ENCODE peak calls at places on chromosomes 5 and 9, in eight cellular contexts. One of them, this sample, is unnamed. For H3K4me1, the result is how much of the 10 kb centered on the place peaks cover.

GRCh38 chr5:32187675-32188074 is 13.6 kb upstream of the GOLPH3 start:
- DNase-seq in GM23248: no peak
- DNase-seq in gastrocnemius medialis: no peak
- DNase-seq in mesendoderm: no peak
- DNase-seq in Peyer's patch: no peak
- DNase-seq in left ventricle myocardium inferior: no peak
- DNase-seq in mammary epithelial cell: no peak
- DNase-seq in CD4-positive, alpha-beta memory T cell: no peak
- DNase-seq in this sample: no peak

GRCh38 chr5:133316346-133317343 is 264.8 kb downstream of the HSPA4 start:
- DNase-seq in mesendoderm: peak
- DNase-seq in CD4-positive, alpha-beta memory T cell: no peak
- DNase-seq in gastrocnemius medialis: no peak
- DNase-seq in GM23248: no peak
- DNase-seq in left ventricle myocardium inferior: no peak
- DNase-seq in mammary epithelial cell: no peak
- DNase-seq in Peyer's patch: no peak
- DNase-seq in this sample: no peak

GRCh38 chr5:77957-78804 is 13.8 kb upstream of the PLEKHG4B start:
- DNase-seq in GM23248: peak
- DNase-seq in left ventricle myocardium inferior: peak
- DNase-seq in mesendoderm: peak
- DNase-seq in CD4-positive, alpha-beta memory T cell: no peak
- DNase-seq in mammary epithelial cell: no peak
- DNase-seq in Peyer's patch: peak
- DNase-seq in gastrocnemius medialis: no peak
- DNase-seq in this sample: no peak

GRCh38 chr9:78316151-78316892 is 19.4 kb downstream of the PSAT1 start:
- DNase-seq in left ventricle myocardium inferior: no peak
- DNase-seq in mesendoderm: peak
- DNase-seq in gastrocnemius medialis: no peak
- DNase-seq in Peyer's patch: no peak
- DNase-seq in GM23248: no peak
- DNase-seq in CD4-positive, alpha-beta memory T cell: no peak
- DNase-seq in mammary epithelial cell: no peak
- DNase-seq in this sample: no peak

GRCh38 chr5:141866111-141866510 is 12.1 kb downstream of the PCDH1 start:
- DNase-seq in gastrocnemius medialis: no peak
- DNase-seq in CD4-positive, alpha-beta memory T cell: no peak
- DNase-seq in GM23248: no peak
- DNase-seq in mesendoderm: no peak
- DNase-seq in Peyer's patch: peak
- DNase-seq in left ventricle myocardium inferior: no peak
- DNase-seq in mammary epithelial cell: peak
- DNase-seq in this sample: no peak

GRCh38 chr9:133105461-133105770 is 15.6 kb downstream of the RALGDS start:
- DNase-seq in GM23248: no peak
- DNase-seq in left ventricle myocardium inferior: no peak
- DNase-seq in mesendoderm: no peak
- DNase-seq in CD4-positive, alpha-beta memory T cell: no peak
- DNase-seq in mammary epithelial cell: no peak
- DNase-seq in Peyer's patch: no peak
- DNase-seq in gastrocnemius medialis: no peak
- DNase-seq in this sample: no peak

GRCh38 chr9:4955836-4956235 is 29.2 kb upstream of the JAK2 start:
- DNase-seq in mammary epithelial cell: peak
- DNase-seq in Peyer's patch: no peak
- DNase-seq in left ventricle myocardium inferior: no peak
- DNase-seq in gastrocnemius medialis: no peak
- DNase-seq in GM23248: peak
- DNase-seq in mesendoderm: no peak
- DNase-seq in CD4-positive, alpha-beta memory T cell: no peak
- DNase-seq in this sample: no peak

GRCh38 chr5:122683631-122684030 is 91.2 kb upstream of the SNX2 start:
- DNase-seq in mammary epithelial cell: peak
- DNase-seq in CD4-positive, alpha-beta memory T cell: no peak
- DNase-seq in GM23248: no peak
- DNase-seq in mesendoderm: no peak
- DNase-seq in Peyer's patch: no peak
- DNase-seq in left ventricle myocardium inferior: no peak
- DNase-seq in gastrocnemius medialis: no peak
- DNase-seq in this sample: no peak

GRCh38 chr9:37574996-37575395 is 1.2 kb downstream of the FBXO10 start:
- DNase-seq in mammary epithelial cell: no peak
- DNase-seq in GM23248: peak
- DNase-seq in gastrocnemius medialis: peak
- DNase-seq in left ventricle myocardium inferior: no peak
- DNase-seq in Peyer's patch: no peak
- DNase-seq in CD4-positive, alpha-beta memory T cell: no peak
- DNase-seq in mesendoderm: no peak
- DNase-seq in this sample: no peak

GRCh38 chr5:150464554-150465012 is 15.0 kb upstream of the RPS14 start:
- DNase-seq in gastrocnemius medialis: no peak
- DNase-seq in Peyer's patch: no peak
- DNase-seq in GM23248: no peak
- DNase-seq in mesendoderm: peak
- DNase-seq in mammary epithelial cell: no peak
- DNase-seq in left ventricle myocardium inferior: no peak
- DNase-seq in CD4-positive, alpha-beta memory T cell: no peak
- DNase-seq in this sample: no peak

GRCh38 chr9:82882133-82882532 is 180.8 kb downstream of the RASEF start:
- DNase-seq in CD4-positive, alpha-beta memory T cell: no peak
- DNase-seq in mammary epithelial cell: peak
- DNase-seq in left ventricle myocardium inferior: no peak
- DNase-seq in mesendoderm: peak
- DNase-seq in GM23248: peak
- DNase-seq in Peyer's patch: no peak
- DNase-seq in gastrocnemius medialis: no peak
- DNase-seq in this sample: no peak

GRCh38 chr9:134210908-134211810 is 46.8 kb upstream of the RNU6ATAC start:
- DNase-seq in mammary epithelial cell: no peak
- DNase-seq in left ventricle myocardium inferior: peak
- DNase-seq in mesendoderm: no peak
- DNase-seq in CD4-positive, alpha-beta memory T cell: no peak
- DNase-seq in GM23248: no peak
- DNase-seq in Peyer's patch: no peak
- DNase-seq in gastrocnemius medialis: peak
- DNase-seq in this sample: no peak

GRCh38 chr5:92513067-92513466 is 1068.0 kb downstream of the NR2F1-AS1 start:
- DNase-seq in mesendoderm: peak
- DNase-seq in GM23248: peak
- DNase-seq in left ventricle myocardium inferior: no peak
- DNase-seq in mammary epithelial cell: peak
- DNase-seq in gastrocnemius medialis: no peak
- DNase-seq in CD4-positive, alpha-beta memory T cell: no peak
- DNase-seq in Peyer's patch: no peak
- DNase-seq in this sample: no peak

DNA sequence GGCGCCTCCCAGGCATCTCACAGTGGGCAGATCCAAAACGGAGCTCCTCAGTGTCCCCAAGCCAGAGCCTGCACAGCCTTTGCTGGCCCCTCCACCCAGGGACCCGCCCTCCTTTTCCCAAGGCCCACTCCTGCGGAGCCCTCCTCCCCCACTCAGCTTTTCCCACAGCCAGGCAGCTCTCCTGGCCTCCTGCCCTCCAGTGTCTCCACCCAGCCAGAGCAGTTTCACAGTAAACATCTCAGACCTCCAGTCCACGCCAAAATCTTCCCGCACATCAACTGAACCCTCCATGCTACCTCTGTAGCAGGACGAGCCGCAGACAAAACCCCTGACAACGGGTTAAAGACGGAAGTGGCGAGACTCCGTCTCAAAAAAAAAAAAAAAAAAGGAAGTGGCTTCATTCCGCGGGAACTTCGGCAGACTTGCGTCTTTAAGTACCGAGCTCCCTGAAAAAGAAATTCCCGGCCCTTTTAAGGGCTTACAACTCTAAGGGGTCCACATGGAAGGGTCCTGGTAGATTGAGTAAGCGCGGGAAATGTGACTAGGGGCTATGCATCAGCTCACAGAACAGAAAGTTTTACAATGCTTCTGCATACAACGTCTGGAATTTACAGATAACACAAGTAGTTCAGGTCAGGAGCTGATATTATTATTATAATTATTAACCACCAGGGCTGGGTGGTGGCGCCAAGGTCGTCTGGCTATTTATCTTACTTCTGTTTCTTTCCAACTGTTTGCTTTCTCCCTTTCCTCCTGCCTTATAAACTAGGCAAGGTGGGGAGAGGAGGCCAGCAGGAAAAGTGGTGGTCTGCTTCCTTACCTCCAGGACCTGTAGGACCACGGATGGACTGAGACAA is 11.4 kb upstream of the GRIN1 start:
- DNase-seq in mesendoderm: no peak
- DNase-seq in Peyer's patch: no peak
- DNase-seq in CD4-positive, alpha-beta memory T cell: peak
- DNase-seq in left ventricle myocardium inferior: no peak
- DNase-seq in mammary epithelial cell: no peak
- DNase-seq in gastrocnemius medialis: no peak
- DNase-seq in GM23248: peak
- DNase-seq in this sample: no peak
- H3K4me3 ChIP-seq in mesendoderm: no peak
- H3K4me3 ChIP-seq in Peyer's patch: peak
- H3K4me3 ChIP-seq in CD4-positive, alpha-beta memory T cell: peak
- H3K4me3 ChIP-seq in left ventricle myocardium inferior: peak
- H3K4me3 ChIP-seq in mammary epithelial cell: no peak
- H3K4me3 ChIP-seq in gastrocnemius medialis: no peak
- H3K4me3 ChIP-seq in GM23248: peak
- H3K4me3 ChIP-seq in this sample: peak

DNA sequence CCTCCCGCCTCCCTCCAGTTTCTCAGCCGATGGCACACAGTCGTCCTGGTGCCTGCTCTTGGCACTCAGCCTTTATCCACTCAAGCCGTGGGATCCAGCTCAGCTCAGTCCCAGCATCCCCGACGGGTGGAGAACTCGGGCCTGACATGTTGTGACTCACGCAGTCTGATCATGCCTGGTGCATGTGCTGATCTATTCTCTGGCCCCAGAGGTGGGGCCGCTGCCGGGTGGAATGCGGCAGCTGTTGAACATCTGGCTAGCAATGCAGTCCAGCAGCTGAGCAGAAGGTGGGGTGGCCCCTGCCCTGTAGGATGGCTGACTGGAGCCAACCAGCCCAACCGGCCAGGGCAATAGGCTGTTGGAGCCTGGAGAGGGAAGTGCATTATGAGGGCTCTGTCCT is 1.7 kb upstream of the AIF1L start:
- DNase-seq in left ventricle myocardium inferior: peak
- DNase-seq in mammary epithelial cell: no peak
- DNase-seq in CD4-positive, alpha-beta memory T cell: no peak
- DNase-seq in GM23248: peak
- DNase-seq in mesendoderm: no peak
- DNase-seq in Peyer's patch: no peak
- DNase-seq in gastrocnemius medialis: no peak
- DNase-seq in this sample: no peak
- H3K4me1 ChIP-seq in left ventricle myocardium inferior: under half
- H3K4me1 ChIP-seq in mammary epithelial cell: under half
- H3K4me1 ChIP-seq in CD4-positive, alpha-beta memory T cell: under half
- H3K4me1 ChIP-seq in GM23248: under half
- H3K4me1 ChIP-seq in mesendoderm: under half
- H3K4me1 ChIP-seq in Peyer's patch: under half
- H3K4me1 ChIP-seq in gastrocnemius medialis: under half
- H3K4me1 ChIP-seq in this sample: under half

DNA sequence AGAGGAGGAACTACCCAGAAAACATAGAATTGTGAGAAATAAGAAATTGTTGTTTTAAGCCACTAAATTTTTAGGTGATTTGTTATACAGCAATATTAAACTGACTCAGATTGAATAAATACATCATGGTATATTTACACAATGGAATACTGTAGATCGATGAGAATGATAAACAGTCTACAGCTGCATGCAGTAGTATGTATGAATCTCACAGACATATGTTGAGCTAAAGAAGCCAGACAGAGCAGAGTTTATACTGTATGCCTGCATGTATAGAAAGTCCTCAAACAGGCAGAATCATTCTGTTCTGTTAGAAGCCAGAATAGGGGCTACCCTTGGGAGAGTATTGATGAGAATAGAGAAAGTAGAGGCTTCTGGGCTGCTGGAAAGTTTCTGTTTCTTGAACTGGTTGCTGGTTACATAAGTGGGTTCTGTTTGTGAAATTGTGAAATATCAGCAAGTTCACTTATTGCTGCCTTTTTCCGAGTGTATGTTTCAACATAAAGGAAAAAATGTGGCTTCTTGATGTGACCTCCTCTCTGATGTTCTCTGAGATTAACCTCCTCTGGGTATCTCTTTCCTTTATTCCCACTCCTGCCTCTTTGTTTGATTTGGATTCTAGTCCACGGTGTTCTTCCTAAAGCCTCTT is 9.6 kb downstream of the KIAA1958 start:
- DNase-seq in GM23248: no peak
- DNase-seq in left ventricle myocardium inferior: no peak
- DNase-seq in mesendoderm: no peak
- DNase-seq in CD4-positive, alpha-beta memory T cell: no peak
- DNase-seq in Peyer's patch: no peak
- DNase-seq in mammary epithelial cell: no peak
- DNase-seq in gastrocnemius medialis: no peak
- DNase-seq in this sample: no peak
- H3K27ac ChIP-seq in GM23248: no peak
- H3K27ac ChIP-seq in left ventricle myocardium inferior: no peak
- H3K27ac ChIP-seq in mesendoderm: no peak
- H3K27ac ChIP-seq in CD4-positive, alpha-beta memory T cell: no peak
- H3K27ac ChIP-seq in Peyer's patch: no peak
- H3K27ac ChIP-seq in mammary epithelial cell: no peak
- H3K27ac ChIP-seq in gastrocnemius medialis: no peak
- H3K27ac ChIP-seq in this sample: no peak

GRCh38 chr5:33743089-33743488 is 148.7 kb downstream of the ADAMTS12 start:
- DNase-seq in GM23248: no peak
- DNase-seq in CD4-positive, alpha-beta memory T cell: no peak
- DNase-seq in mesendoderm: no peak
- DNase-seq in mammary epithelial cell: no peak
- DNase-seq in left ventricle myocardium inferior: no peak
- DNase-seq in gastrocnemius medialis: no peak
- DNase-seq in Peyer's patch: no peak
- DNase-seq in this sample: no peak
- H3K4me3 ChIP-seq in GM23248: no peak
- H3K4me3 ChIP-seq in CD4-positive, alpha-beta memory T cell: no peak
- H3K4me3 ChIP-seq in mesendoderm: no peak
- H3K4me3 ChIP-seq in mammary epithelial cell: no peak
- H3K4me3 ChIP-seq in left ventricle myocardium inferior: no peak
- H3K4me3 ChIP-seq in gastrocnemius medialis: no peak
- H3K4me3 ChIP-seq in Peyer's patch: no peak
- H3K4me3 ChIP-seq in this sample: no peak

GRCh38 chr5:128085413-128085812 is 1.8 kb downstream of the SLC12A2 start:
- DNase-seq in GM23248: no peak
- DNase-seq in mesendoderm: no peak
- DNase-seq in gastrocnemius medialis: no peak
- DNase-seq in mammary epithelial cell: no peak
- DNase-seq in Peyer's patch: no peak
- DNase-seq in CD4-positive, alpha-beta memory T cell: no peak
- DNase-seq in left ventricle myocardium inferior: no peak
- DNase-seq in this sample: no peak
- H3K4me1 ChIP-seq in GM23248: under half
- H3K4me1 ChIP-seq in mesendoderm: under half
- H3K4me1 ChIP-seq in gastrocnemius medialis: half or more
- H3K4me1 ChIP-seq in mammary epithelial cell: under half
- H3K4me1 ChIP-seq in Peyer's patch: under half
- H3K4me1 ChIP-seq in CD4-positive, alpha-beta memory T cell: under half
- H3K4me1 ChIP-seq in left ventricle myocardium inferior: half or more
- H3K4me1 ChIP-seq in this sample: under half

GRCh38 chr5:176450077-176450476 is 1.9 kb downstream of the FAF2 start:
- DNase-seq in mesendoderm: no peak
- DNase-seq in mammary epithelial cell: no peak
- DNase-seq in Peyer's patch: no peak
- DNase-seq in gastrocnemius medialis: no peak
- DNase-seq in left ventricle myocardium inferior: no peak
- DNase-seq in GM23248: no peak
- DNase-seq in CD4-positive, alpha-beta memory T cell: no peak
- DNase-seq in this sample: no peak
- H3K27ac ChIP-seq in mesendoderm: no peak
- H3K27ac ChIP-seq in mammary epithelial cell: no peak
- H3K27ac ChIP-seq in Peyer's patch: no peak
- H3K27ac ChIP-seq in gastrocnemius medialis: peak
- H3K27ac ChIP-seq in left ventricle myocardium inferior: no peak
- H3K27ac ChIP-seq in GM23248: no peak
- H3K27ac ChIP-seq in CD4-positive, alpha-beta memory T cell: no peak
- H3K27ac ChIP-seq in this sample: no peak